ENCODE peak calls at places on chromosomes 6 and 20, in ten cellular contexts. A is hepatocyte; F is CD8-positive, alpha-beta T cell; W is mammary epithelial cell; X is spleen; E is uterus; D is IMR-90; Y is CD4-positive, alpha-beta memory T cell; U is mucosa of descending colon; B is left lung. Q is an unnamed sample. For H3K9me3, the result is how much of the 10 kb centered on the place peaks cover.

GRCh38 chr6:129448965-129449364 is 261.0 kb downstream of the ARHGAP18 start:
- DNase-seq in A (no peak), F (no peak), W (no peak), X (no peak), E (no peak), D (no peak), Y (no peak), U (no peak), B (no peak), Q (no peak)

GRCh38 chr6:44548319-44548718 is 160.8 kb downstream of the CDC5L start:
- DNase-seq in A (no peak), F (no peak), W (no peak), X (no peak), E (no peak), D (no peak), Y (no peak), U (no peak), B (peak), Q (no peak)

GRCh38 chr6:110390404-110390803 is 25.0 kb downstream of the DDO start:
- DNase-seq in A (no peak), F (no peak), W (no peak), X (no peak), E (no peak), D (no peak), Y (no peak), U (no peak), B (no peak), Q (no peak)

GRCh38 chr20:43731469-43731868 is 4.7 kb upstream of the GTSF1L start:
- DNase-seq in A (no peak), F (no peak), W (no peak), X (no peak), E (no peak), D (peak), Y (no peak), U (no peak), B (no peak), Q (no peak)

GRCh38 chr20:33796263-33796906 is 14.8 kb upstream of the CHMP4B start:
- DNase-seq in A (peak), F (no peak), W (peak), X (no peak), E (no peak), D (no peak), Y (no peak), U (peak), B (peak), Q (no peak)

GRCh38 chr20:35901678-35902544 is 52.4 kb downstream of the SCAND1 start:
- DNase-seq in A (peak), F (no peak), W (peak), X (no peak), E (no peak), D (peak), Y (no peak), U (no peak), B (no peak), Q (peak)

GRCh38 chr6:37168809-37169457 is 1.0 kb upstream of the PIM1 start:
- DNase-seq in A (no peak), F (no peak), W (no peak), X (no peak), E (no peak), D (no peak), Y (peak), U (no peak), B (no peak), Q (peak)

GRCh38 chr20:63497946-63498935 is 642 bp downstream of the EEF1A2 start:
- DNase-seq in A (peak), F (no peak), W (peak), X (no peak), E (no peak), D (peak), Y (no peak), U (no peak), B (no peak), Q (peak)

GRCh38 chr6:2850480-2851150 is 9.0 kb upstream of the SERPINB1 start:
- DNase-seq in A (no peak), F (no peak), W (no peak), X (no peak), E (no peak), D (peak), Y (no peak), U (no peak), B (no peak), Q (no peak)

GRCh38 chr6:139638179-139638872 is 263.9 kb upstream of the CITED2 start:
- DNase-seq in A (no peak), F (no peak), W (no peak), X (no peak), E (no peak), D (no peak), Y (no peak), U (no peak), B (no peak), Q (no peak)

GRCh38 chr20:7355056-7355455 is 585.2 kb downstream of the HAO1 start:
- DNase-seq in A (no peak), F (no peak), W (no peak), X (no peak), E (no peak), D (no peak), Y (no peak), U (no peak), B (no peak), Q (no peak)

GRCh38 chr6:81894788-81895221 is 142.3 kb upstream of the TENT5A start:
- DNase-seq in A (no peak), F (no peak), W (no peak), X (no peak), E (no peak), D (peak), Y (no peak), U (no peak), B (no peak), Q (no peak)

GRCh38 chr20:21156266-21156665 is 30.4 kb downstream of the KIZ start:
- DNase-seq in A (no peak), F (no peak), W (peak), X (no peak), E (no peak), D (peak), Y (no peak), U (no peak), B (no peak), Q (no peak)

GRCh38 chr6:106444777-106445507 is 84.4 kb downstream of the CRYBG1 start:
- DNase-seq in A (peak), F (no peak), W (peak), X (no peak), E (no peak), D (peak), Y (no peak), U (peak), B (no peak), Q (peak)

GRCh38 chr6:111743318-111743717 is 129.9 kb downstream of the FYN start:
- DNase-seq in A (no peak), F (no peak), W (no peak), X (no peak), E (no peak), D (no peak), Y (no peak), U (no peak), B (no peak), Q (no peak)

GRCh38 chr6:163708459-163708858 is 293.9 kb downstream of the QKI start:
- DNase-seq in A (no peak), F (no peak), W (no peak), X (no peak), E (no peak), D (no peak), Y (no peak), U (no peak), B (no peak), Q (no peak)

GRCh38 chr20:36988494-36988966 is 37.0 kb upstream of the SAMHD1 start:
- DNase-seq in A (no peak), F (peak), W (peak), X (no peak), E (no peak), D (peak), Y (peak), U (no peak), B (no peak), Q (no peak)

GRCh38 chr6:80435457-80435856 is 329.0 kb downstream of the BCKDHB start:
- DNase-seq in A (no peak), F (no peak), W (no peak), X (no peak), E (no peak), D (no peak), Y (no peak), U (no peak), B (no peak), Q (no peak)

GRCh38 chr20:21323640-21324039 is 20.5 kb downstream of the XRN2 start:
- DNase-seq in A (peak), F (no peak), W (peak), X (no peak), E (no peak), D (peak), Y (no peak), U (peak), B (no peak), Q (no peak)

GRCh38 chr20:47551841-47552240 is 50.2 kb downstream of the NCOA3 start:
- DNase-seq in A (no peak), F (no peak), W (no peak), X (no peak), E (no peak), D (no peak), Y (no peak), U (no peak), B (no peak), Q (no peak)

GRCh38 chr6:35089216-35089934 is 51.8 kb downstream of the TCP11 start:
- DNase-seq in A (peak), F (no peak), W (no peak), X (no peak), E (no peak), D (no peak), Y (no peak), U (no peak), B (no peak), Q (peak)

GRCh38 chr6:119541132-119541905 is 191.8 kb upstream of the MAN1A1 start:
- DNase-seq in A (peak), F (no peak), W (peak), X (no peak), E (peak), D (peak), Y (no peak), U (no peak), B (no peak), Q (no peak)

GRCh38 chr20:12358006-12358654 is 440.4 kb downstream of the BTBD3 start:
- DNase-seq in A (peak), F (no peak), W (peak), X (no peak), E (no peak), D (no peak), Y (no peak), U (no peak), B (no peak), Q (peak)

GRCh38 chr6:17588011-17588410 is 12.1 kb upstream of the FAM8A1 start:
- DNase-seq in A (peak), F (no peak), W (no peak), X (no peak), E (no peak), D (no peak), Y (no peak), U (peak), B (no peak), Q (no peak)

GRCh38 chr6:1327630-1328029 is 15.7 kb downstream of the FOXQ1 start:
- DNase-seq in A (no peak), F (no peak), W (no peak), X (no peak), E (no peak), D (peak), Y (no peak), U (no peak), B (no peak), Q (no peak)

GRCh38 chr20:45630366-45630765 is 718 bp downstream of the WFDC9 start:
- DNase-seq in A (no peak), F (no peak), W (peak), X (no peak), E (no peak), D (no peak), Y (no peak), U (no peak), B (no peak), Q (no peak)

GRCh38 chr6:178119-178518 is 114.2 kb upstream of the DUSP22 start:
- DNase-seq in A (no peak), F (no peak), W (no peak), X (no peak), E (no peak), D (no peak), Y (no peak), U (no peak), B (no peak), Q (no peak)

GRCh38 chr6:41489284-41489851 is 56.8 kb upstream of the FOXP4 start:
- DNase-seq in A (peak), F (no peak), W (no peak), X (peak), E (no peak), D (peak), Y (no peak), U (no peak), B (no peak), Q (no peak)

DNA sequence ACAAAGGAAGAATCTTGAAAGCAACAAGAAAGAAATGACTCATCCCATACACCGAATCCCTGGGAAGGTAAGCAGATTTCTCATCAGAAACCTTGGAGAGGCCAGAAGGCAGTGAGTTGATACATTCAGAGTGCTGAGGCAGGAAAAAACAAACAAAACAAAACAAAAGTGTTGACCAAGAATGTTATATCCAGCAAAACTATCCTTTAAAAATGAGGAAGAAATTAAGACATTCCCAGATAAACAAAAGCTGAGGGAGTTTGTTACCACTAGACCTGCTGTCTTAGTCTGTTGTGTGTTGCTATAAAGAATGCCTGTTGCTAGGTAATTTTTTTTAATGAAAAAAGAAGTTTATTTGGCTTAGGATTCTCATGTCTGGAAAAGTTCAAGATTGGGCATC is 33.7 kb upstream of the PPP1R3G start:
- DNase-seq in A (no peak), F (no peak), W (no peak), X (no peak), E (no peak), D (no peak), Y (no peak), U (no peak), B (no peak), Q (no peak)
- H3K9me3 ChIP-seq in A (under half), F (under half), W (under half), X (under half), E (under half), D (under half), Y (under half), U (under half), B (under half), Q (under half)

GRCh38 chr6:47509937-47510336 is 32.3 kb downstream of the CD2AP start:
- DNase-seq in A (no peak), F (no peak), W (no peak), X (no peak), E (no peak), D (no peak), Y (no peak), U (no peak), B (no peak), Q (no peak)
- H3K9me3 ChIP-seq in A (under half), F (under half), W (under half), X (under half), E (under half), D (under half), Y (under half), U (under half), B (under half), Q (under half)

GRCh38 chr20:30612344-30612743 is 645.1 kb upstream of the DEFB115 start:
- DNase-seq in A (no peak), F (no peak), W (no peak), X (no peak), E (no peak), D (no peak), Y (no peak), U (no peak), B (no peak), Q (no peak)
- H3K9me3 ChIP-seq in A (under half), F (under half), W (under half), X (under half), E (under half), D (under half), Y (under half), U (under half), B (under half), Q (under half)

GRCh38 chr6:13013681-13014550 is 297.3 kb downstream of the PHACTR1 start:
- DNase-seq in A (peak), F (no peak), W (no peak), X (peak), E (no peak), D (no peak), Y (no peak), U (no peak), B (no peak), Q (no peak)

GRCh38 chr6:13012271-13012670 is 295.7 kb downstream of the PHACTR1 start:
- DNase-seq in A (no peak), F (no peak), W (no peak), X (no peak), E (no peak), D (no peak), Y (no peak), U (no peak), B (no peak), Q (no peak)

GRCh38 chr6:13014551-13015378 is 298.2 kb downstream of the PHACTR1 start:
- DNase-seq in A (peak), F (no peak), W (no peak), X (no peak), E (no peak), D (no peak), Y (peak), U (no peak), B (no peak), Q (no peak)

GRCh38 chr6:13012977-13013680 is 296.6 kb downstream of the PHACTR1 start:
- DNase-seq in A (peak), F (no peak), W (no peak), X (no peak), E (no peak), D (no peak), Y (no peak), U (peak), B (peak), Q (no peak)

DNA sequence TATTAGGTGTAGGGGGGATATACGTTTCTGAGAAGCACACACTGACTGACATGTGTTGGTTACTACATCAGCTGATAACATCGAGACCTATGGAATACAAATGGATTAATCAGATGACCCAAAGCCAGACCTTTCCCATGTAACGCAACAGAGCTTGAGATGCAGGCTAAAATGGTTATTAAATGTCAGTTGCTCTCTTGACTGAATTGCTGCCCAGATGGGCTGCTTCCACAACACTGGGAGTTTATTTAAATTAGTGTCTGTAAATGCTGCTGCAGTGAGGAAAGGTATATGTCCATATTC is 298.8 kb downstream of the PHACTR1 start:
- DNase-seq in A (no peak), F (no peak), W (no peak), X (no peak), E (no peak), D (no peak), Y (no peak), U (no peak), B (no peak), Q (no peak)
- H3K9me3 ChIP-seq in A (under half), F (under half), W (under half), X (under half), E (under half), D (under half), Y (under half), U (under half), B (under half), Q (under half)

DNA sequence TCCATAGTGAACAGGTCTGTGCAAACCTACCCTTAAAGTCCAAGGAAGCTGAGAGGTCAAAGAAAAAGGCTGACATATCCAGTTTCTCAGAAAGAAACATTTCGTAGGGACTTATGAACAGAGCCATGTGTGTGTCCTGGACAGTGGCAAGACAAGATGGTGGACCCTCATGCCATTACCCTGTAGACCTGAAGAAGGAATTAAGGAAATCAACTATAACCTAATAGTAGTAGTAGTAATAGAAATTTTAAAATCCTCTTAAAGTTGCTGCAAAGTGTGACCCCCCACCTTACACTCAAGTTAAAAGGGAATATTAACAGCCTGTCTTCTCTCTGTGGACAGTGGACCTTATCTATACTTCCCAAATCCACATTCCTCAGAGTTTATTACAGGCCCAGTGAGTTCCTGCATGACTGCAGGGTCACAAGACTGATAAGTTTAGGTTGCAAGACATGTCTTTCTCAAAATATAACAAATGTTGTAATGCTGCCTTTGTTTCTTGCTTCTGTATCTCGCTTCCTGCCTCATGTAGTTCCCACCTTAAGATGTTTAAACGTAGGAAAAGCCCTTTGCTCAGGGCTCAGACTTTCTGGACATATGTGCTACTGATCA is 10.6 kb downstream of the IL22RA2 start:
- DNase-seq in A (no peak), F (no peak), W (no peak), X (no peak), E (no peak), D (no peak), Y (no peak), U (no peak), B (no peak), Q (no peak)
- H3K9me3 ChIP-seq in A (under half), F (under half), W (under half), X (under half), E (under half), D (under half), Y (under half), U (under half), B (under half), Q (under half)

DNA sequence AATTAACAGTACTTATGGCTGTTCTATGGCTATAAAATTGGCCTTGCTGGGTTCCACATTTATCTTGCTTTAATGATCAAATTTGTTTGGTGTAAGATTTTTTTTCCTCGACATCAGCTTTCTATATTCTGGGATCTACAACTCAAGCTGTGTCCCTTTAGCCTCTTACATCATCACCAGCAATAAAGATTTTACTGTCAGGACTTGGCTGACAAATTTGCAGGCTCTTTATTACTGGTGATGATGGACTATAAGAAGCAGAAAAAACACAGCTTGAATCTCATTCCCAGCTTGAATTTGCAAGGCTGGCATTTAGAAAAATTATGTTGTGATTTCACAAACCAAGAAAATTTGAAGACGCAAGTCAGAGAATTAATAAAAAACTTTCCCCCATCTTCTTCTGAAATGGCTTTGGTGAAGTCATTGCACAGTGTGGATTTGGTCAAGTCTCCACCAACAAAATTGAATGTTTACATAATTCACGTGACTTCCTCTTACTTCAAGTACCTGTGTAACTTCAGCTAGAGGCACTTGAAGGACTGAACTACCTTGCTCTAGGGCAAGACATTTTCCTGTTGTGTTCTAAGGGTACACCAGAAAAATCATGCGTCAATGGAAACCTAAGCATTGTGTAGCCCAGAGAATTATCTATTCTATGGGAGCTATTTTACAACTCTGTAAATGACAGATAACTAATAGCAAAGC is 175.0 kb downstream of the CBLN4 start:
- DNase-seq in A (no peak), F (no peak), W (no peak), X (no peak), E (no peak), D (no peak), Y (no peak), U (no peak), B (no peak), Q (no peak)
- H3K9me3 ChIP-seq in A (under half), F (under half), W (under half), X (under half), E (under half), D (under half), Y (under half), U (under half), B (under half), Q (under half)